ENCODE peak calls at places on chromosomes 4 and X, in nine cellular contexts. F is HCT116; U is neuronal stem cell; T is mucosa of descending colon; N is CD8-positive, alpha-beta memory T cell; K is breast epithelium; B is IMR-90; Z is naive thymus-derived CD4-positive, alpha-beta T cell; Q is CD8-positive, alpha-beta T cell. I is an unnamed sample. For H3K4me1, the result is how much of the 10 kb centered on the place peaks cover.

GRCh38 chr4:56655627-56656345 is 25.3 kb downstream of the HOPX start:
- DNase-seq in F (no peak), U (no peak), T (peak), N (peak), K (no peak), B (no peak), Z (peak), Q (peak), I (peak)

GRCh38 chr4:165210566-165210965 is 3.2 kb downstream of the KLHL2 start:
- DNase-seq in F (no peak), U (no peak), T (no peak), N (no peak), K (no peak), B (no peak), Z (no peak), Q (no peak), I (no peak)

GRCh38 chrX:22135994-22136684 is 104.0 kb downstream of the PHEX start:
- DNase-seq in F (peak), U (peak), T (no peak), N (no peak), K (peak), B (peak), Z (peak), Q (no peak), I (no peak)

GRCh38 chrX:3697701-3698279 is 15.7 kb downstream of the PRKX start:
- DNase-seq in F (no peak), U (peak), T (peak), N (no peak), K (peak), B (peak), Z (no peak), Q (no peak), I (no peak)

GRCh38 chrX:140091276-140091886 is 126.1 kb upstream of the CXorf66 start:
- DNase-seq in F (no peak), U (peak), T (peak), N (no peak), K (no peak), B (no peak), Z (no peak), Q (no peak), I (peak)

GRCh38 chr4:185742766-185743165 is 69.2 kb downstream of the SORBS2 start:
- DNase-seq in F (no peak), U (no peak), T (no peak), N (no peak), K (no peak), B (no peak), Z (no peak), Q (no peak), I (no peak)

GRCh38 chr4:175444512-175444911 is 367.6 kb downstream of the GPM6A start:
- DNase-seq in F (no peak), U (no peak), T (no peak), N (no peak), K (no peak), B (no peak), Z (no peak), Q (no peak), I (no peak)

GRCh38 chr4:125283702-125284279 is 31.0 kb upstream of the FAT4 start:
- DNase-seq in F (peak), U (no peak), T (no peak), N (no peak), K (no peak), B (peak), Z (no peak), Q (no peak), I (no peak)

GRCh38 chr4:173288698-173289350 is 45.3 kb downstream of the HMGB2 start:
- DNase-seq in F (no peak), U (no peak), T (no peak), N (no peak), K (no peak), B (no peak), Z (no peak), Q (no peak), I (no peak)

GRCh38 chrX:23756165-23756564 is 13.1 kb upstream of the ACOT9 start:
- DNase-seq in F (no peak), U (peak), T (peak), N (peak), K (no peak), B (peak), Z (peak), Q (peak), I (peak)

GRCh38 chr4:7876096-7876993 is 63.3 kb downstream of the AFAP1 start:
- DNase-seq in F (no peak), U (no peak), T (no peak), N (no peak), K (no peak), B (peak), Z (no peak), Q (no peak), I (no peak)

GRCh38 chr4:105058177-105058812 is 88.4 kb upstream of the TET2 start:
- DNase-seq in F (peak), U (no peak), T (no peak), N (no peak), K (no peak), B (peak), Z (no peak), Q (no peak), I (no peak)

GRCh38 chr4:126630171-126630570 is 1002.6 kb upstream of the INTU start:
- DNase-seq in F (no peak), U (no peak), T (no peak), N (no peak), K (no peak), B (no peak), Z (no peak), Q (no peak), I (no peak)

GRCh38 chr4:2936773-2937145 is 26.4 kb downstream of the NOP14 start:
- DNase-seq in F (no peak), U (no peak), T (peak), N (peak), K (peak), B (peak), Z (no peak), Q (peak), I (peak)

GRCh38 chrX:35682481-35682880 is 115.7 kb upstream of the MAGEB16 start:
- DNase-seq in F (no peak), U (no peak), T (no peak), N (no peak), K (no peak), B (no peak), Z (no peak), Q (no peak), I (no peak)

GRCh38 chrX:22748093-22748999 is 251.4 kb upstream of the DDX53 start:
- DNase-seq in F (peak), U (peak), T (peak), N (peak), K (peak), B (peak), Z (peak), Q (peak), I (peak)

GRCh38 chrX:141760761-141761160 is 62.2 kb upstream of the SPANXD start:
- DNase-seq in F (no peak), U (no peak), T (no peak), N (no peak), K (no peak), B (peak), Z (no peak), Q (no peak), I (no peak)

GRCh38 chr4:151099976-151100417 is 569 bp downstream of the RPS3A start:
- DNase-seq in F (no peak), U (no peak), T (no peak), N (no peak), K (no peak), B (peak), Z (no peak), Q (no peak), I (no peak)

GRCh38 chrX:9130031-9130430 is 96.1 kb upstream of the FAM9B start:
- DNase-seq in F (no peak), U (no peak), T (no peak), N (no peak), K (no peak), B (no peak), Z (no peak), Q (no peak), I (no peak)

GRCh38 chr4:2416564-2417195 is 1.8 kb downstream of the ZFYVE28 start:
- DNase-seq in F (no peak), U (peak), T (peak), N (no peak), K (no peak), B (no peak), Z (no peak), Q (no peak), I (no peak)

GRCh38 chrX:71958281-71958675 is 47.6 kb downstream of the NHSL2 start:
- DNase-seq in F (no peak), U (peak), T (no peak), N (no peak), K (no peak), B (no peak), Z (no peak), Q (no peak), I (no peak)

GRCh38 chr4:168848977-168849687 is 160.9 kb downstream of the CBR4 start:
- DNase-seq in F (no peak), U (no peak), T (no peak), N (no peak), K (no peak), B (peak), Z (no peak), Q (no peak), I (no peak)
- H3K4me1 ChIP-seq in F (under half), U (under half), T (under half), N (under half), K (under half), B (under half), Z (under half), Q (under half), I (under half)

GRCh38 chr4:39047691-39048090 is 14.3 kb upstream of the KLHL5 start:
- DNase-seq in F (no peak), U (no peak), T (no peak), N (no peak), K (no peak), B (peak), Z (no peak), Q (no peak), I (no peak)
- H3K4me3 ChIP-seq in F (no peak), U (no peak), T (no peak), N (no peak), K (no peak), B (no peak), Z (no peak), Q (no peak), I (peak)

GRCh38 chr4:176755624-176756023 is 37.1 kb downstream of the VEGFC start:
- DNase-seq in F (no peak), U (no peak), T (no peak), N (no peak), K (no peak), B (peak), Z (no peak), Q (no peak), I (no peak)
- H3K4me1 ChIP-seq in F (under half), U (under half), T (under half), N (under half), K (under half), B (under half), Z (under half), Q (under half), I (under half)

DNA sequence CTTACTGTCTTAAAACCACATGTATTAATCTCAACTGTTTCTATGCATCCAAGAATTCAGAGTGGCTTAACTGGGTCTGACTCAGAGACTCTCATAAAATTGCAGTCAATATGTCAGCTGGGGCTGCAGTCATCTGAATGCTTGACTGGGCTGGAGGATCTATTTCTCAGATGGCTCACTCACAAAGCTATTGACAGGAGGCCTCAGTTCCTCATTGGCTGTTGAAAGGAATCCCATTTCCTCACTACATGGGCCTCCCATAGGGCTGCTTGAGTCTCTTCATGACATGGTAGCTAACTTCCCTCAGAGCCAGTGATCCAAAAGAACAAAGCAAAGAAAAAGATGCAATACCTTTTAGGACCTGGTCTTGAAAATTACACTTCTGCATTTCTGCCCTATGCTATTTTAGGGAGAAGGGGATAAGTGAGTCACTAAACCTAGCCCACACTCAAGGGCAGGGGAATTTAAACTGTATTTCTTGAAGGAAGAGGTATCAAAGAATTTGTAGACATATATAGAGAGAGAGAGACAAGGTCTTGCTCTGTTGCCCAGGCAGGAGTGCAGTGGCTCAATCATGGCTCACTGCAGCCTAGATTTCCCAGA is 9.8 kb downstream of the SCFD2 start:
- DNase-seq in F (no peak), U (no peak), T (no peak), N (no peak), K (no peak), B (no peak), Z (no peak), Q (no peak), I (no peak)
- H3K4me3 ChIP-seq in F (no peak), U (no peak), T (no peak), N (no peak), K (no peak), B (no peak), Z (no peak), Q (no peak), I (no peak)

DNA sequence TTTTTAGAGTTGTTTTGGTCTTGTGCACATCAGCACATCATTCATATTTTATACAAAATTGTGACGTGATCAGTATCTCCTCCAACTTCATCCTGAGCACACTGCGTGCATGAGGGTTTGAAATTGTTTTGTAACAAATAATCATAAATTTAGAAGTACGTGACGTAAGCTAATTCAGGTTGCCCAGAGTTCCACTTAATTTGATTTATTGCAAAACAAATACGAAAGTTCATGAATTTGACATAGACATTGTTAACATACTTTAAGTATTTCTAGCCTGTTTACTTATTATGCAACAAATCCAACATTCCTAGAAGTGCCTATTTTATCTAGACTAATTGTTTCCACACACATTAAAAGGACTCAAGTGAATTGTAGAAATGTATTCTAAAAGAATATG is 48.3 kb downstream of the MAP7D3 start:
- DNase-seq in F (no peak), U (no peak), T (no peak), N (no peak), K (no peak), B (peak), Z (no peak), Q (no peak), I (no peak)
- H3K4me1 ChIP-seq in F (under half), U (under half), T (under half), N (under half), K (under half), B (under half), Z (under half), Q (under half), I (under half)

I was measured in right cardiac atrium.